ENCODE peak calls at places on chromosomes 6 and 20, in six cellular contexts. L is upper lobe of right lung, O is kidney, G is right atrium auricular region, W is pancreas, J is neural progenitor cell. U is an unnamed sample.

GRCh38 chr6:56516003-56516402 is 126.7 kb downstream of the DST start:
- DNase-seq in G (no peak), W (no peak), O (no peak), J (no peak), L (no peak), U (no peak)

GRCh38 chr6:151539506-151540268 is 45.9 kb downstream of the CCDC170 start:
- DNase-seq in G (no peak), W (no peak), L (no peak), O (no peak), J (no peak), U (no peak)

GRCh38 chr20:49484180-49485140 is 2.0 kb upstream of the KCNB1 start:
- DNase-seq in W (peak; percentile 80), G (peak; percentile 75), J (peak; percentile 96), L (peak; percentile 83), O (peak; percentile 90), U (peak; percentile 71)

GRCh38 chr6:148335582-148335981 is 7.1 kb upstream of the SASH1 start:
- DNase-seq in W (no peak), L (no peak), G (no peak), J (no peak), O (no peak), U (no peak)

GRCh38 chr6:103797738-103798137 is 1062.0 kb downstream of the HACE1 start:
- DNase-seq in L (no peak), J (peak; percentile 27), O (no peak), W (no peak), G (no peak), U (no peak)

GRCh38 chr6:117387454-117387974 is 38.2 kb downstream of the ROS1 start:
- DNase-seq in W (no peak), G (no peak), J (no peak), O (no peak), L (no peak), U (no peak)

GRCh38 chr6:85389180-85389797 is 60.6 kb upstream of the NT5E start:
- DNase-seq in G (no peak), O (no peak), J (no peak), W (no peak), L (no peak), U (no peak)

GRCh38 chr20:34647737-34648136 is 29.2 kb downstream of the PIGU start:
- DNase-seq in G (no peak), O (no peak), J (no peak), W (no peak), L (no peak), U (no peak)

GRCh38 chr20:25460591-25461280 is 53.3 kb downstream of the GINS1 start:
- DNase-seq in O (peak; percentile 66), J (no peak), W (no peak), G (no peak), L (no peak), U (no peak)

GRCh38 chr6:29676981-29677601 is 3.9 kb downstream of the ZFP57 start:
- DNase-seq in J (no peak), G (no peak), L (no peak), W (no peak), O (no peak), U (no peak)

GRCh38 chr20:44646641-44647274 is 4.7 kb downstream of the ADA start:
- DNase-seq in O (peak; percentile 37), W (no peak), G (no peak), L (no peak), J (no peak), U (no peak)

GRCh38 chr6:36326351-36326995 is 10.2 kb downstream of the BNIP5 start:
- DNase-seq in J (peak; percentile 66), G (no peak), L (no peak), W (no peak), O (peak; percentile 91), U (peak; percentile 39)

GRCh38 chr6:4133941-4134838 is 1.2 kb downstream of the ECI2 start:
- DNase-seq in G (no peak), O (no peak), L (no peak), W (peak; percentile 34), J (peak; percentile 39), U (peak; percentile 19)

GRCh38 chr6:163543311-163543710 is 128.8 kb downstream of the QKI start:
- DNase-seq in J (peak; percentile 68), G (no peak), W (no peak), L (no peak), O (no peak), U (no peak)

GRCh38 chr20:23242556-23243180 is 107.9 kb upstream of the NXT1 start:
- DNase-seq in W (no peak), L (peak; percentile 11), O (no peak), J (peak; percentile 30), G (no peak), U (no peak)

GRCh38 chr6:108106261-108106660 is 31.7 kb upstream of the OSTM1 start:
- DNase-seq in O (no peak), W (no peak), J (peak; percentile 24), G (no peak), L (no peak), U (no peak)

GRCh38 chr20:32480361-32481199 is 104.6 kb downstream of the NOL4L start:
- DNase-seq in W (peak; percentile 23), G (no peak), J (peak; percentile 32), L (no peak), O (peak; percentile 59), U (no peak)
- H3K4me3 ChIP-seq in W (peak overlapping the region; percentile 80), G (no peak overlapping the region), J (peak overlapping the region; percentile 83), L (no peak overlapping the region), O (peak overlapping the region; percentile 9), U (peak overlapping the region; percentile 77)

GRCh38 chr6:30893001-30893591 is 8.8 kb downstream of the DDR1 start:
- DNase-seq in L (peak; percentile 63), G (no peak), O (no peak), J (peak; percentile 17), W (no peak), U (no peak)
- TF ChIP-seq CTCF in L (no peak), G (no peak), O (no peak), J (peak; percentile 48), W (no peak), U (no peak)

GRCh38 chr6:115747719-115748118 is 313.0 kb downstream of the FRK start:
- DNase-seq in O (no peak), J (no peak), W (no peak), L (no peak), G (no peak), U (no peak)

GRCh38 chr6:115750292-115750691 is 310.4 kb downstream of the FRK start:
- DNase-seq in O (no peak), G (no peak), J (no peak), W (no peak), L (no peak), U (no peak)

GRCh38 chr6:115750946-115751345 is 309.7 kb downstream of the FRK start:
- DNase-seq in L (no peak), W (no peak), G (no peak), J (no peak), O (no peak), U (no peak)

GRCh38 chr6:115759051-115759450 is 301.6 kb downstream of the FRK start:
- DNase-seq in L (no peak), G (no peak), O (no peak), W (no peak), J (no peak), U (no peak)

GRCh38 chr6:115753446-115753845 is 307.2 kb downstream of the FRK start:
- DNase-seq in O (no peak), L (no peak), G (no peak), W (no peak), J (no peak), U (no peak)
- H3K27ac ChIP-seq in O (no peak overlapping the region), L (no peak overlapping the region), G (no peak overlapping the region), W (no peak overlapping the region), J (no peak overlapping the region), U (no peak overlapping the region)

DNA sequence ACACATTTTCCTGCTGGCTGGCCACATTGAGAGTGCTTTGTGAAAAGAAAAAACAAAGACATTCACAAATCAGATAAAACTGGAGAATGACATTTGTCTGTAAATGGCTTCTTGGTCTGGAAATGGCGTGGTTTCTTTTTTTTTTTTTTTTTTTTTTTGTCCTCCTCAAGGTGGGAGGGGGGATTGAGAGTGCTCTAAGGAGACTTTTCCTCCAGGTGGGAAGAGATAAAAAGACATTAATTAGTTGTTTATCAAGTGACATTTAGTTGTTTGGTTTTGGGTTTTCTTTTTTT is 40.4 kb downstream of the GNAS start:
- DNase-seq in J (no peak), W (no peak), L (no peak), O (no peak), G (no peak), U (no peak)
- H3K4me3 ChIP-seq in J (peak overlapping the region; percentile 80), W (peak overlapping the region; percentile 68), L (peak overlapping the region; percentile 65), O (peak overlapping the region; percentile 80), G (peak overlapping the region; percentile 87), U (peak overlapping the region; percentile 81)

DNA sequence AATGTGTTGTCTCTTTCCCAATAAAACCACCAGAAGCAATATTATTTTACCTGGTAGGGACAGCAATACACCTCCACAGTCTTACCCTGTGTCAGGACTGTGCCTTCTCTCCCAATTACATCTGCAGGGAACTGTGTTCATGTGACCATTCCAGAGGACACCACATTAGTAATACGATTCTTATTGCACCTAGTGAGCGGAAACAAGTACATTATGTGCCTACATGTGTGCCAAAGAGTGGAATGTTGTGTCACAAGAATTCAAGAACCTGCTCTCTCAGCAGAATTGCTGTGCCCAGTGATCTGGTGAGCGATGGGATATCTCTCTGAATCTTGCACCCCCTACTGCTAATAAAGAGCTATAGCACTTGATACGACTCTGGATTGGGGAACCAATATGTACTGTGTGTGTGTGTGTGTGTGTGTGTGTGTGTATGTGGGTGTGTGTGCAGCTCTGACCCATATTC is 57.4 kb upstream of the FOXC1 start:
- DNase-seq in G (no peak), L (no peak), W (no peak), O (no peak), J (peak; percentile 26), U (no peak)
- TF ChIP-seq CTCF in G (no peak), L (peak; percentile 23), W (no peak), O (peak; percentile 3), J (peak; percentile 38), U (no peak)